ENCODE peak calls at places on chromosomes 6 and 20, in four cellular contexts. I is K562, A is kidney, S is heart left ventricle. N is an unnamed sample.

GRCh38 chr20:535958-536357 is 7.6 kb downstream of the CSNK2A1 start:
- DNase-seq in S (no peak), A (no peak), I (no peak), N (no peak)

GRCh38 chr20:35947489-35947888 is 6.8 kb downstream of the SCAND1 start:
- DNase-seq in I (no peak), S (no peak), A (no peak), N (no peak)

GRCh38 chr6:10310826-10311225 is 104.0 kb downstream of the TFAP2A start:
- DNase-seq in A (no peak), I (no peak), S (no peak), N (no peak)

GRCh38 chr6:24493945-24494725 is 634 bp upstream of the ALDH5A1 start:
- DNase-seq in S (no peak), A (no peak), I (no peak), N (no peak)

GRCh38 chr6:90005048-90005827 is 111.0 kb downstream of the GJA10 start:
- DNase-seq in I (no peak), S (no peak), A (no peak), N (no peak)

GRCh38 chr6:52697903-52698302 is 27.0 kb downstream of the TMEM14A start:
- DNase-seq in A (no peak), S (no peak), I (no peak), N (no peak)

GRCh38 chr20:25318471-25319240 is 70.8 kb downstream of the PYGB start:
- DNase-seq in I (no peak), A (peak; percentile 57), S (peak; percentile 60), N (peak; percentile 63)

GRCh38 chr6:155328539-155329459 is 14.5 kb upstream of the TFB1M start:
- DNase-seq in S (no peak), A (no peak), I (no peak), N (no peak)

GRCh38 chr6:137217801-137218472 is 1.2 kb downstream of the IFNGR1 start:
- DNase-seq in A (no peak), S (no peak), I (no peak), N (peak; percentile 78)

GRCh38 chr6:106098383-106099234 is 12.5 kb downstream of the PRDM1 start:
- DNase-seq in I (peak; percentile 34), A (peak; percentile 65), S (no peak), N (peak; percentile 72)

GRCh38 chr6:161245363-161245762 is 28.5 kb downstream of the AGPAT4 start:
- DNase-seq in I (no peak), A (no peak), S (no peak), N (no peak)
- TF ChIP-seq CTCF in I (no peak), A (no peak), S (no peak), N (no peak)

GRCh38 chr20:50813101-50813643 is 18.3 kb downstream of the BCAS4 start:
- DNase-seq in S (no peak), I (no peak), A (peak; percentile 46), N (no peak)
- H3K27ac ChIP-seq in S (no peak overlapping the region), I (no peak overlapping the region), A (no peak overlapping the region), N (no peak overlapping the region)

GRCh38 chr6:103273048-103273447 is 1586.7 kb downstream of the HACE1 start:
- DNase-seq in S (no peak), A (no peak), I (peak; percentile 5), N (no peak)
- TF ChIP-seq CTCF in S (peak; percentile 30), A (peak; percentile 6), I (no peak), N (no peak)

GRCh38 chr20:10714236-10714975 is 40.6 kb upstream of the JAG1 start:
- DNase-seq in I (no peak), S (no peak), A (no peak), N (no peak)
- H3K27ac ChIP-seq in I (no peak overlapping the region), S (no peak overlapping the region), A (no peak overlapping the region), N (no peak overlapping the region)

GRCh38 chr20:31517373-31517772 is 3.1 kb downstream of the HM13 start:
- DNase-seq in A (no peak), I (peak; percentile 32), S (no peak), N (no peak)
- TF ChIP-seq CTCF in A (no peak), I (peak; percentile 47), S (peak; percentile 18), N (no peak)

GRCh38 chr20:45946149-45946970 is 11.9 kb downstream of the PCIF1 start:
- DNase-seq in A (peak; percentile 73), S (peak; percentile 62), I (no peak), N (peak; percentile 78)
- H3K27ac ChIP-seq in A (peak overlapping the region; percentile 49), S (no peak overlapping the region), I (peak overlapping the region; percentile 1), N (peak overlapping the region; percentile 15)